ENCODE peak calls at places on chromosomes 3 and 15, in six cellular contexts. U, G, F, O, T and Z are unnamed samples.

GRCh38 chr15:28107111-28107893 is 8.2 kb upstream of the OCA2 start:
- DNase-seq in U (no peak), G (peak), F (no peak), O (no peak), T (no peak), Z (no peak)

GRCh38 chr15:72866086-72866646 is 82.6 kb upstream of the ADPGK start:
- DNase-seq in U (no peak), G (no peak), F (no peak), O (no peak), T (no peak), Z (no peak)

GRCh38 chr3:161893972-161894371 is 397.4 kb downstream of the OTOL1 start:
- DNase-seq in U (no peak), G (no peak), F (no peak), O (no peak), T (peak), Z (peak)

GRCh38 chr15:73571346-73571745 is 61.8 kb downstream of the NPTN start:
- DNase-seq in U (no peak), G (no peak), F (no peak), O (no peak), T (no peak), Z (no peak)

GRCh38 chr15:76576526-76577279 is 240.1 kb downstream of the ISL2 start:
- DNase-seq in U (no peak), G (no peak), F (peak), O (no peak), T (peak), Z (peak)

GRCh38 chr3:43998841-43999805 is 242.6 kb upstream of the TOPAZ1 start:
- DNase-seq in U (peak), G (no peak), F (peak), O (no peak), T (peak), Z (peak)

GRCh38 chr15:94203321-94203720 is 28.0 kb upstream of the MCTP2 start:
- DNase-seq in U (no peak), G (no peak), F (no peak), O (no peak), T (no peak), Z (no peak)

GRCh38 chr3:181855825-181856224 is 144.1 kb downstream of the SOX2 start:
- DNase-seq in U (no peak), G (no peak), F (no peak), O (no peak), T (no peak), Z (no peak)

GRCh38 chr3:170499562-170500156 is 81.0 kb downstream of the CLDN11 start:
- DNase-seq in U (no peak), G (no peak), F (peak), O (peak), T (peak), Z (peak)

GRCh38 chr15:98567951-98568350 is 80.4 kb upstream of the IGF1R start:
- DNase-seq in U (no peak), G (no peak), F (no peak), O (no peak), T (no peak), Z (peak)

GRCh38 chr3:111859974-111860859 is 1.2 kb downstream of the PHLDB2 start:
- DNase-seq in U (peak), G (peak), F (peak), O (no peak), T (peak), Z (peak)

GRCh38 chr15:101387591-101387990 is 92.5 kb upstream of the SNRPA1 start:
- DNase-seq in U (no peak), G (no peak), F (no peak), O (no peak), T (no peak), Z (no peak)

GRCh38 chr3:49619649-49620048 is 54.5 kb upstream of the APEH start:
- DNase-seq in U (no peak), G (no peak), F (no peak), O (no peak), T (peak), Z (no peak)

GRCh38 chr15:61621146-61621545 is 392.0 kb upstream of the RORA start:
- DNase-seq in U (no peak), G (no peak), F (peak), O (no peak), T (peak), Z (no peak)

GRCh38 chr3:150385296-150386242 is 22.5 kb upstream of the TSC22D2 start:
- DNase-seq in U (no peak), G (peak), F (no peak), O (no peak), T (no peak), Z (no peak)

GRCh38 chr3:24829632-24830229 is 335.1 kb upstream of the THRB start:
- DNase-seq in U (peak), G (no peak), F (peak), O (no peak), T (no peak), Z (no peak)

GRCh38 chr15:40934457-40934856 is 5.3 kb downstream of the DLL4 start:
- DNase-seq in U (peak), G (no peak), F (no peak), O (no peak), T (no peak), Z (no peak)

GRCh38 chr15:29934251-29934650 is 112.0 kb upstream of the TJP1 start:
- DNase-seq in U (no peak), G (no peak), F (no peak), O (no peak), T (peak), Z (no peak)

GRCh38 chr3:153319691-153320552 is 157.9 kb downstream of the RAP2B start:
- DNase-seq in U (no peak), G (no peak), F (no peak), O (no peak), T (no peak), Z (no peak)

GRCh38 chr15:83010709-83011270 is 649 bp downstream of the C15orf40 start:
- DNase-seq in U (peak), G (peak), F (peak), O (peak), T (peak), Z (peak)

GRCh38 chr3:1183320-1184048 is 90.7 kb downstream of the CNTN6 start:
- DNase-seq in U (no peak), G (no peak), F (no peak), O (no peak), T (peak), Z (no peak)

GRCh38 chr15:68376447-68377060 is 55.4 kb downstream of the ITGA11 start:
- DNase-seq in U (no peak), G (no peak), F (no peak), O (no peak), T (no peak), Z (no peak)

GRCh38 chr3:56115698-56116097 is 352.6 kb downstream of the ERC2 start:
- DNase-seq in U (no peak), G (no peak), F (no peak), O (no peak), T (no peak), Z (no peak)

GRCh38 chr15:78105541-78106241 is 13.3 kb downstream of the SH2D7 start:
- DNase-seq in U (no peak), G (no peak), F (no peak), O (no peak), T (peak), Z (peak)

GRCh38 chr3:42884324-42884723 is 8.6 kb upstream of the CYP8B1 start:
- DNase-seq in U (no peak), G (no peak), F (no peak), O (no peak), T (no peak), Z (no peak)

GRCh38 chr3:100002599-100003350 is 111.5 kb downstream of the FILIP1L start:
- DNase-seq in U (no peak), G (no peak), F (no peak), O (no peak), T (peak), Z (no peak)

GRCh38 chr15:61250613-61251012 is 21.5 kb upstream of the RORA start:
- DNase-seq in U (no peak), G (no peak), F (no peak), O (no peak), T (no peak), Z (no peak)